ENCODE peak calls at places on chromosomes 13 and 19, in seven cellular contexts. A is right cardiac atrium, S is DND-41, Y is GM12878, F is tibial artery, O is AG04450, H is adrenal gland. B is an unnamed sample.

GRCh38 chr19:31515931-31516330 is 166.7 kb upstream of the TSHZ3 start:
- DNase-seq in A (no peak), S (no peak), Y (no peak), F (no peak), O (no peak), H (no peak), B (no peak)

GRCh38 chr13:51764184-51765141 is 39.5 kb downstream of the DHRS12 start:
- DNase-seq in A (peak), S (peak), Y (peak), F (peak), O (peak), H (no peak), B (peak)

GRCh38 chr19:12331211-12331941 is 2.1 kb downstream of the ZNF563 start:
- DNase-seq in A (no peak), S (peak), Y (peak), F (no peak), O (no peak), H (peak), B (no peak)

GRCh38 chr13:80504453-80504852 is 163.5 kb upstream of the SPRY2 start:
- DNase-seq in A (no peak), S (no peak), Y (no peak), F (peak), O (no peak), H (no peak), B (no peak)

GRCh38 chr13:77565635-77566034 is 30.1 kb downstream of the SCEL start:
- DNase-seq in A (no peak), S (no peak), Y (no peak), F (no peak), O (no peak), H (no peak), B (no peak)

GRCh38 chr13:79492313-79492798 is 11.4 kb downstream of the NDFIP2 start:
- DNase-seq in A (no peak), S (peak), Y (no peak), F (no peak), O (no peak), H (no peak), B (no peak)

GRCh38 chr19:30385666-30386065 is 13.5 kb downstream of the ZNF536 start:
- DNase-seq in A (no peak), S (no peak), Y (no peak), F (no peak), O (no peak), H (no peak), B (no peak)

GRCh38 chr13:26185720-26186119 is 36.4 kb downstream of the RNF6 start:
- DNase-seq in A (no peak), S (no peak), Y (no peak), F (no peak), O (no peak), H (no peak), B (no peak)

GRCh38 chr19:33388817-33389573 is 15.5 kb downstream of the CEBPG start:
- DNase-seq in A (peak), S (no peak), Y (no peak), F (no peak), O (no peak), H (peak), B (no peak)

GRCh38 chr13:109785141-109785891 is 1.1 kb downstream of the IRS2 start:
- DNase-seq in A (peak), S (no peak), Y (no peak), F (peak), O (no peak), H (peak), B (peak)

GRCh38 chr13:45048890-45049407 is 59.6 kb downstream of the GPALPP1 start:
- DNase-seq in A (no peak), S (no peak), Y (no peak), F (no peak), O (no peak), H (no peak), B (no peak)

GRCh38 chr19:46386996-46387712 is 26.2 kb downstream of the CCDC8 start:
- DNase-seq in A (peak), S (no peak), Y (no peak), F (no peak), O (no peak), H (no peak), B (no peak)

GRCh38 chr19:41706741-41707501 is 1.5 kb upstream of the CEACAM5 start:
- DNase-seq in A (peak), S (peak), Y (peak), F (no peak), O (no peak), H (peak), B (no peak)

GRCh38 chr13:106570354-106570822 is 2.5 kb upstream of the ARGLU1 start:
- DNase-seq in A (peak), S (no peak), Y (no peak), F (peak), O (no peak), H (peak), B (peak)

GRCh38 chr19:49395581-49396407 is 7.7 kb downstream of the KASH5 start:
- DNase-seq in A (no peak), S (no peak), Y (no peak), F (no peak), O (no peak), H (no peak), B (no peak)

GRCh38 chr19:43624933-43625332 is 5.5 kb upstream of the ZNF428 start:
- DNase-seq in A (peak), S (peak), Y (no peak), F (peak), O (no peak), H (peak), B (no peak)

GRCh38 chr13:108828053-108828806 is 198.8 kb downstream of the MYO16 start:
- DNase-seq in A (no peak), S (no peak), Y (no peak), F (no peak), O (no peak), H (no peak), B (no peak)

GRCh38 chr19:29263305-29264080 is 50.5 kb upstream of the UQCRFS1 start:
- DNase-seq in A (peak), S (peak), Y (no peak), F (peak), O (no peak), H (peak), B (no peak)

GRCh38 chr13:111031531-111031961 is 83.6 kb upstream of the ARHGEF7 start:
- DNase-seq in A (no peak), S (peak), Y (no peak), F (no peak), O (no peak), H (peak), B (no peak)

GRCh38 chr13:59823495-59823894 is 340.2 kb downstream of the DIAPH3 start:
- DNase-seq in A (no peak), S (no peak), Y (no peak), F (no peak), O (no peak), H (no peak), B (no peak)

GRCh38 chr13:96460571-96460970 is 370.7 kb downstream of the HS6ST3 start:
- DNase-seq in A (peak), S (no peak), Y (no peak), F (no peak), O (no peak), H (peak), B (no peak)

GRCh38 chr13:99304541-99304940 is 2.7 kb downstream of the GPR183 start:
- DNase-seq in A (no peak), S (no peak), Y (no peak), F (no peak), O (no peak), H (no peak), B (no peak)

GRCh38 chr13:99303863-99304521 is 3.2 kb downstream of the GPR183 start:
- DNase-seq in A (peak), S (no peak), Y (no peak), F (peak), O (no peak), H (no peak), B (no peak)

GRCh38 chr13:99301056-99301838 is 6.0 kb downstream of the GPR183 start:
- DNase-seq in A (no peak), S (no peak), Y (no peak), F (no peak), O (no peak), H (no peak), B (no peak)

GRCh38 chr13:99301913-99302636 is 5.1 kb downstream of the GPR183 start:
- DNase-seq in A (no peak), S (no peak), Y (no peak), F (no peak), O (no peak), H (no peak), B (no peak)

GRCh38 chr13:99302637-99303505 is 4.3 kb downstream of the GPR183 start:
- DNase-seq in A (no peak), S (no peak), Y (no peak), F (no peak), O (no peak), H (no peak), B (no peak)
- H3K27ac ChIP-seq in A (peak), S (no peak), Y (peak), F (no peak), O (no peak), H (no peak), B (no peak)

DNA sequence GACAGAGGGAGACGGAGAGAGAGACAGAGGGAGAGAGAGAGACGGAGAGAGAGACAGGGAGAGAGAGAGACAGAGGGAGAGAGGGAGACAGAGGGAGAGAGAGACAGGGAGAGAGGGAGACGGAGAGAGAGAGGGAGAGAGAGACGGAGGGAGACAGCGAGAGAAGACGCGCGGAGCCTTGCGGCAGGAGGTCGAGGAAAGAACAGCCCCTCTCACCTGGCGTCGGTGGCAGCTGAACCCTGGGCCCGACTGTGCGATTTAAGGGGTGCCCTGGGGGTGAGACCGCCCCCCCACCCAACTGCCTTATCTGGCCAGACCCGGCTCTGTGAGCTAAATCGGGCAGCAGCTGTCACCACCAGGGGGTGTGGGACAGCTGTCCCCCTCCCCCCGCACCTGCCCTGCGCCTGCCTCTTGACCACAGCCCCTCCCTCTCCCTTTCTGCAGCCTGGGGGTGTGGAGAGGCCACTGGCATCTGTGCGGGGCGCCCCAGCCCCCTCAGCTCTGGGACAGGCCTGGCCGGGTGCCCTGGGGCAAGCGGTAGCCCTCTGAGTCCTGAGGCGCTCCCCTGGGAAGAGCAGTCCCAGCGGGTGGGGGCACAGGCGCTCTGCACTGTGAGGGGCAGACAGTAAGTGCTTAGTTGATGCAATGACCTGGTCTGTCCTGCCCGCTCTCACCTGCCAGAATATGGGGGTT is 10.8 kb downstream of the JOSD2 start:
- DNase-seq in A (peak), S (no peak), Y (no peak), F (no peak), O (no peak), H (no peak), B (peak)
- H3K27ac ChIP-seq in A (peak), S (no peak), Y (no peak), F (no peak), O (no peak), H (no peak), B (peak)

DNA sequence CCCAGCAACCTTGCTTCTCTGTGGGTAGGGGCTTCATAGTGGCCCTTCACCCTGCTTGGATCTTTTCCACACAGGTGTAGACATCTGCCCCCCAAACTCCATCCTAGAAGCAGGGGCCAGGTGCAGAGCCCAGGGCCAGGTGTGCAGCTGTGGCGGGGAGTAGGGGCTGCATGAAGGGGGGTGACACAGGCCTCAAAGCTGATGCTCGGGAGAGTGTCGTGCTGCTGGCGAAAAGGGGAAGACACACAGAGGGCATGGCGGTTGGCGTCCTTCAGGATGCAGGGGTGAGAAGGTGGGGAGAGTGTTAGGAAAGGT is 31.0 kb upstream of the ISYNA1 start:
- DNase-seq in A (no peak), S (no peak), Y (no peak), F (no peak), O (no peak), H (no peak), B (no peak)
- H3K27ac ChIP-seq in A (no peak), S (no peak), Y (no peak), F (peak), O (no peak), H (no peak), B (no peak)

GRCh38 chr19:45178262-45179062 is at the start of gene BLOC1S3:
- DNase-seq in A (peak), S (peak), Y (peak), F (peak), O (peak), H (peak), B (peak)

GRCh38 chr19:45179063-45179847 is 671 bp downstream of the BLOC1S3 start:
- DNase-seq in A (peak), S (peak), Y (no peak), F (no peak), O (no peak), H (no peak), B (no peak)

GRCh38 chr19:45177817-45178261 is at the start of gene TRAPPC6A:
- DNase-seq in A (no peak), S (no peak), Y (no peak), F (no peak), O (no peak), H (no peak), B (no peak)

GRCh38 chr19:45182758-45183157 is 4.2 kb downstream of the BLOC1S3 start:
- DNase-seq in A (no peak), S (no peak), Y (no peak), F (no peak), O (no peak), H (no peak), B (no peak)

GRCh38 chr19:45179848-45180370 is 1.3 kb downstream of the BLOC1S3 start:
- DNase-seq in A (no peak), S (no peak), Y (no peak), F (no peak), O (no peak), H (peak), B (no peak)
- H3K27ac ChIP-seq in A (no peak), S (no peak), Y (peak), F (peak), O (no peak), H (peak), B (no peak)

DNA sequence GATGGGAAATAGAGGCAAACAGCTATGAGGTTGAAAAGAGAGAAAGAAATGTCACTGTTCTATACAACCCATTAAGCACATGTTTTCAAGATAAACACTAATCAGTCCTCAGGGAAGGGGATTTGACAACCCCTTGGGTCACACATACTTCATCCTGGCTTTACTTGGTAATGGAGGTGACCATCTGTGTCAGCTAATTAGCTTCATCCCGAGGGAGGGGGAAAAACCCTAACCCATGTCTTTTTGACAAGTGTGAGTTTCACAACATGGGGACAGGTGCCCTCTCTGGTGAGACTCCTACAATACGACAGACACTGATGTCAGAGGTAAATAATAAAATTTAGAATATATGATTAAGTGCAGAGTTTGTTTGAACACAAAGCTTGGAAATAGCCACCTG is 43.1 kb downstream of the ZNF611 start:
- DNase-seq in A (no peak), S (no peak), Y (peak), F (no peak), O (no peak), H (no peak), B (no peak)
- H3K27ac ChIP-seq in A (no peak), S (no peak), Y (no peak), F (peak), O (no peak), H (no peak), B (no peak)

DNA sequence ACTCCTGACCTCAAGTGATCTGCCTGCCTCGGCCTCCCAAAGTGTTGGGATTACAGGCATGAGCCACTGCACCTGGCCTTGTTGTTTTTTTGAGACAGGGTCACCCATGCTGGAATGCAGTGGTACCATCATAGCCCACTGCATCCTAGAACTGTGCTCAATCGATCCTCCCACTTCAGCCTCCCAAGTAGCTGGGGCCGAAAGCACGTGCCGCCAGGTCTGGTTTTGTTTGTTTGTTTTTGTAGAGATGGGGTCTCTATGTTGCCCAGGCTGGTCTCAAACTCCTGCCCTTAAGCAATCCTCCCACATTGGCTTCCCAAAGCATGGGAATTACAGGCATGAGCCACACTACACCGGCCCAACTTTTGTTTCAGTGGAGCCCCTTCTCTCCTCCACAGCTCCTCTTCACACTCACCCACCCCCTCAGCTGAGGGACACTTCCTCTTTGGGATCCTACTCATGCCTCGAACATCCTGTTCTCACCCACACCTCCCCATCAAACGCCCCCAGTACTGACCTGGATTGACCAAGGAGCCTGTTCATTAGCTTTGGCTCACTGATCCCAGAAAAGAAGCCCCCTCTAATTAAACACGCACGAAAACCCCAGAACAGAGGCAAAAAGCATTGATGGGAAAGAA is 12.8 kb upstream of the CERS4 start:
- DNase-seq in A (no peak), S (no peak), Y (peak), F (no peak), O (no peak), H (no peak), B (no peak)
- H3K27ac ChIP-seq in A (no peak), S (peak), Y (peak), F (no peak), O (no peak), H (no peak), B (no peak)

B was measured in caudate nucleus.